ENCODE peak calls at places on chromosomes 4 and X, in seven cellular contexts. U is heart left ventricle, D is testis, E is heart right ventricle, C is ascending aorta, V is spleen, T is cardiac muscle cell. L is an unnamed sample. For H3K4me1, the result is how much of the 10 kb centered on the place peaks cover.

GRCh38 chr4:112889619-112890294 is 159.7 kb upstream of the ANK2 start:
- DNase-seq in U (no peak), D (no peak), E (no peak), C (no peak), V (no peak), T (no peak), L (no peak)

GRCh38 chrX:9569875-9570274 is 105.0 kb downstream of the TBL1X start:
- DNase-seq in U (no peak), D (no peak), E (no peak), C (no peak), V (no peak), T (no peak), L (no peak)

GRCh38 chr4:675980-676870 is 1.9 kb downstream of the MYL5 start:
- DNase-seq in U (no peak), D (no peak), E (no peak), C (no peak), V (peak), T (no peak), L (no peak)

GRCh38 chr4:165096776-165097175 is 15.9 kb downstream of the TMEM192 start:
- DNase-seq in U (no peak), D (no peak), E (no peak), C (no peak), V (no peak), T (peak), L (no peak)

GRCh38 chr4:55395529-55396304 is at the start of gene TMEM165:
- DNase-seq in U (peak), D (peak), E (peak), C (peak), V (peak), T (peak), L (peak)

GRCh38 chrX:128961290-128961689 is 562.0 kb downstream of the SMARCA1 start:
- DNase-seq in U (no peak), D (no peak), E (no peak), C (no peak), V (no peak), T (no peak), L (no peak)

GRCh38 chr4:141352775-141353544 is 132.3 kb downstream of the ZNF330 start:
- DNase-seq in U (no peak), D (no peak), E (no peak), C (no peak), V (no peak), T (no peak), L (no peak)

GRCh38 chr4:134375775-134376174 is 174.2 kb upstream of the PABPC4L start:
- DNase-seq in U (no peak), D (no peak), E (no peak), C (no peak), V (no peak), T (no peak), L (no peak)

GRCh38 chr4:80324171-80324570 is 11.4 kb upstream of the CFAP299 start:
- DNase-seq in U (no peak), D (no peak), E (no peak), C (no peak), V (no peak), T (no peak), L (no peak)

DNA sequence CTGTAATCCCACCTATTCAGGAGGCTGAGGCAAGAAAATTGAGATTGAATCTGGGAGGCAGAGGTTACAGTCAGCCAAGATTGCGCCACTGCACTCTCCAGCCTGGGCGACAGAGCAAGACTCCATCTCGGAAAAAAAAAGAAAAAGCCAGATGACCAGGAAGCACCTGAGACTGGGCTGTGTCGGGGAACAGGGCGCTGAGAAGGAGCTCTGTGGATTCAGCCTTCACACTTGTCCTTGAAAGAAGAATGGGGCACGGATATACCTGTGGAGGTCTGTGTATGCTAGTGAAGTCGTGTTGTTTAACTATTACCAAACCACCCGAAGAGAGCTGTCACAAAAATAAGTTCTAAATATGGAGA is 39.3 kb upstream of the TADA2B start:
- DNase-seq in U (no peak), D (no peak), E (no peak), C (no peak), V (no peak), T (no peak), L (no peak)
- H3K4me1 ChIP-seq in U (under half), D (under half), E (under half), C (under half), V (under half), T (under half), L (under half)

DNA sequence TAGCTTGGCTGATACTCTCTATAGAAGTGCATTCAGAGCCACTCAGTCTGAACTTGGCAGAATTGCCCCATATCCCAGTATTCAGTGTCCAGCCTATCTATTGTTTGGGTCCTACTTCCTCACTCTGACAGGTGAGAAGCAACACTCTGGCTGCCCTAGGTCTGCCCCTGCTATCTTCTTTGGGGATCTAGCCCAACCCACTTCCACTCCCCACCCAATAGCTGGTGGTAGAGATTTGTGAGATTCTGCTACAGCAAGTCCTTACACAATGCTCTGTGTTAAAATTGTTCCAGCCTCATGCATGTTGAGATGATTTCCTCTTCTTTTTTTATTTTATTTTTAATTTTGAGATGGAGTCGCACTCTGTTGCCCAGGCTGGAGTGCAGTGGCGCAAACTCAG is 67.6 kb downstream of the TRIM2 start:
- DNase-seq in U (no peak), D (no peak), E (no peak), C (no peak), V (no peak), T (no peak), L (no peak)
- H3K27ac ChIP-seq in U (no peak), D (no peak), E (no peak), C (no peak), V (no peak), T (no peak), L (no peak)

DNA sequence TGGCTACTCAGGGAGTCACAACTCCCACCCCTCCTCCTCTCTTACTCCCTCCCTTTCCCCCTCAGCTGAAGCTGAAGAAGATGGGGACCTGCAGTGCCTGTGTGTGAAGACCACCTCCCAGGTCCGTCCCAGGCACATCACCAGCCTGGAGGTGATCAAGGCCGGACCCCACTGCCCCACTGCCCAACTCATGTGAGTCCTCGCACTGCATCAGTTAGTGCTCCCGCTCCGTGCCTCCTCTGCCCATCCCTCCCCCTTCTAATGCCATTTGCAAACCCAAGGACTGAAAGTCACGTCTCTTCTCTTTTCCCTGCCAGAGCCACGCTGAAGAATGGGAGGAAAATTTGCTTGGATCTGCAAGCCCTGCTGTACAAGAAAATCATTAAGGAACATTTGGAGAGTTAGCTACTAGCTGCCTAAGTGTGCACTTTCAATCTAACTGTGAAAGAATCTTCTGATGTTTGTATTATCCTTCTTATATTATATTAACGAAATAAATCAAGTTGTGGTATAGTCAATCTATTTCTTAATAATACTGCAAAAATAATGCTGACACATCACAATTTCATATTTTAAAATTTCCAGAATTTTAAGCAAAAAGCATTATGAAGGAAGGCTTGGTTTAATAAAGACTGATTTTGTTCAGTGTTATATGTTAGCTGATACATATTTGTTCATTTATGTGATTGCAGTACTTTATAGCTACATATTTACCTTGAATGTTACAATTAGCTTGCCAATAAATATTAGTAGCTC is 800 bp downstream of the PF4V1 start:
- DNase-seq in U (no peak), D (no peak), E (no peak), C (no peak), V (no peak), T (no peak), L (no peak)
- H3K4me3 ChIP-seq in U (no peak), D (no peak), E (no peak), C (peak), V (no peak), T (no peak), L (no peak)

GRCh38 chr4:158155656-158156356 is 17.0 kb downstream of the GASK1B start:
- DNase-seq in U (no peak), D (no peak), E (no peak), C (no peak), V (no peak), T (no peak), L (no peak)

GRCh38 chr4:158159718-158160094 is 13.1 kb downstream of the GASK1B start:
- DNase-seq in U (no peak), D (no peak), E (no peak), C (no peak), V (no peak), T (no peak), L (no peak)

GRCh38 chr4:158157412-158157811 is 15.4 kb downstream of the GASK1B start:
- DNase-seq in U (no peak), D (no peak), E (no peak), C (no peak), V (no peak), T (no peak), L (no peak)

GRCh38 chr4:158161561-158162354 is 11.1 kb downstream of the GASK1B start:
- DNase-seq in U (peak), D (peak), E (peak), C (peak), V (no peak), T (no peak), L (no peak)

DNA sequence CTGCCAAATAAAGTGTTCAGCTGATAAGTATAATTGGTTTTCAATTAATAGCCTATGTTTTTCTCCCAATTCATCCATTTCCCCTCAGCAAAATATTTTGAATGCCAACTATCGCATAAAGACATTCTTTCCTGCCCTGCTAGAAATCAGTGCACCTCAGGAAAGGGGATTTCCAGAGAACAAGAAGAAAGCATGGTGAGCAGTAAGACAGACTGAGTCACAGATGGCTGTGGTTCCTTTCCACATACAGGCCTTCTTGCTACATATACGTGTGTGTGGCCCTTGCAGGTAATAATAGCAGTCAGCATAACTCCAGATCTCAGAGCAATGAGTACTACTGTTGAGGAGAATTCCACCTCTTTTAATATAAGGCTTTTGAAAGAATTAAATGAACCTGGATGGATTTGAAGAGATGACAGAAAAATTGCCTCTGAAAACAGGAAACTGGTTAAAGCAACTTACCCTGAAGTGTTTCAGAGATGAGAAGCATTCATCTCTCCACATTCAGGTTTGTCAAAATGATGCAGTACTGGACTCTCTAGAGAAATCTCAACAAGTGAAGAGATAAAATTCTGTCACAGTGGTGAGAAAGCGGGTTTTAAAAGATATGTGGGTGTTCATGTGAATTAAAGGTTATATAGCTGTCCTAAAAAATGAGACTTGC is 13.6 kb downstream of the GASK1B start:
- DNase-seq in U (no peak), D (no peak), E (no peak), C (no peak), V (no peak), T (no peak), L (no peak)
- H3K4me1 ChIP-seq in U (half or more), D (under half), E (half or more), C (under half), V (under half), T (under half), L (under half)

GRCh38 chr4:2818351-2818939 is 25.2 kb upstream of the ADD1 start:
- DNase-seq in U (no peak), D (no peak), E (no peak), C (no peak), V (no peak), T (peak), L (no peak)
- H3K27ac ChIP-seq in U (peak), D (peak), E (peak), C (peak), V (peak), T (no peak), L (peak)

DNA sequence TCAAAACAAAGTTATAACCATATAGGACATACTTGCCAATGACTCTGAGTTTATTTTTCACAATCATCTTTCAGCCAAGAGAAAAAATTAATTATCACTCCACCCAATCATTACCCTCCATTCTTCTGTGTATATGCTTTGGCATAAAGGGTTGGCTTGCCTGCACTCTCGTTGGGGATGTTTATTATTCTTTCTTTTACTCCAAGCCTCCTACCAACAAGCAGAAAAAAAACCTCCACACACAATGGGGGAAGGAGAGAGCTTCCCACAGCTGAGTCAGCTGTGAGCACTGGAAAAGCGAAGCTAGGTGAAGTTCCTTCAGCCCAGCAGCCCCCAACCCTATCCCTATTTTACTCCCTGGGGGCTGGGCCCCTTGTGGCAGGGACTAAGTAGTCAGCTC is 1.5 kb downstream of the OPHN1 start:
- DNase-seq in U (no peak), D (no peak), E (no peak), C (no peak), V (no peak), T (no peak), L (no peak)
- H3K4me3 ChIP-seq in U (no peak), D (no peak), E (no peak), C (peak), V (no peak), T (no peak), L (no peak)

DNA sequence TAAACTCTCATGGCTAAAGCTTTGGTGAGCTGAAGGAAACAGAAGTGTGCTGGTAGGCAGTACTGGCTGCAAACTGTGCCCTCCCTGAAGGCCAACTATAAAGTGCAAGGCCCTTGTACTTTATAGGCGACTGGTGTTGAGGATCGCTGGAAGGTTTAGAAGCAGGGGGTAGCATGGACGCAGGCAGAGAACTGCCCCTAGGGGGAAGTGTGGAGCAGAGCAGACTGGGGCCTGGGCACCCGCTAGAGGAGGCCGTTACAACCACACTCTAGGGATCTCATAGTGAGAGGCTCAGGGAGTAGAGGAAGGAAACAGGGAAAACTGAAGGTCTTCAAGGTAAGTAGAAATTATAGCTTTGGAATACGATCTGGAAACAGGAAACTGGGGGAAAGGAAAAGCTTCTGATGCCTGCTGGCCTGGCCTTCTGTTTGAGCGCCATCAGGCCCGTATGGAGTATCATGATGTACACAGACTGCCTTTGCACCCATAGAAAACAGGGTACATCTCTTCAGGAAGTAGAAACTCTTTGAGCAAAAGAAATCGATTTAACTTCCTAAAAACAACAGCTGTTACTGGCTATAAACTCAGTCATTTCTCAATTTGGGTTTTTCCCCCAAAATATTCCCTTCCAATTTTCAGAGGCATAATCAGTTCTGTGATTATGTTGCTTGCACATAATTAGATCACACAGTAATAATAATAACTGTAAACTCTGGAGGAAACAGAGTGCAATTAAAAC is 23.9 kb upstream of the TMSB4X start:
- DNase-seq in U (no peak), D (no peak), E (no peak), C (no peak), V (peak), T (peak), L (no peak)
- H3K4me1 ChIP-seq in U (under half), D (under half), E (under half), C (under half), V (half or more), T (under half), L (half or more)

L was measured in effector memory CD4-positive, alpha-beta T cell.